ENCODE peak calls at places on chromosomes 5 and 9, in nine cellular contexts. One of them, this sample, is unnamed.

GRCh38 chr5:134813407-134813806 is 32.4 kb upstream of the C5orf24 start:
- DNase-seq in hypothalamus: no peak
- DNase-seq in T-helper 2 cell: no peak
- DNase-seq in neural progenitor cell: no peak
- DNase-seq in ureter: no peak
- DNase-seq in right cardiac atrium: no peak
- DNase-seq in mesendoderm: no peak
- DNase-seq in stromal cell of bone marrow: no peak
- DNase-seq in PC-3: no peak
- DNase-seq in this sample: no peak

GRCh38 chr9:35237303-35237702 is 75.5 kb downstream of the UNC13B start:
- DNase-seq in hypothalamus: no peak
- DNase-seq in T-helper 2 cell: no peak
- DNase-seq in neural progenitor cell: no peak
- DNase-seq in ureter: no peak
- DNase-seq in right cardiac atrium: no peak
- DNase-seq in mesendoderm: peak; percentile 20
- DNase-seq in stromal cell of bone marrow: no peak
- DNase-seq in PC-3: no peak
- DNase-seq in this sample: no peak

GRCh38 chr5:83469075-83469474 is 2.5 kb upstream of the VCAN start:
- DNase-seq in hypothalamus: no peak
- DNase-seq in T-helper 2 cell: no peak
- DNase-seq in neural progenitor cell: no peak
- DNase-seq in ureter: no peak
- DNase-seq in right cardiac atrium: no peak
- DNase-seq in mesendoderm: no peak
- DNase-seq in stromal cell of bone marrow: no peak
- DNase-seq in PC-3: no peak
- DNase-seq in this sample: no peak

GRCh38 chr5:132086277-132086794 is 12.7 kb downstream of the CSF2 start:
- DNase-seq in hypothalamus: no peak
- DNase-seq in T-helper 2 cell: no peak
- DNase-seq in neural progenitor cell: no peak
- DNase-seq in ureter: no peak
- DNase-seq in right cardiac atrium: peak; percentile 89
- DNase-seq in mesendoderm: peak; percentile 13
- DNase-seq in stromal cell of bone marrow: peak; percentile 91
- DNase-seq in PC-3: peak; percentile 91
- DNase-seq in this sample: no peak

GRCh38 chr9:38029923-38030638 is 38.9 kb downstream of the SHB start:
- DNase-seq in hypothalamus: no peak
- DNase-seq in T-helper 2 cell: no peak
- DNase-seq in neural progenitor cell: no peak
- DNase-seq in ureter: no peak
- DNase-seq in right cardiac atrium: no peak
- DNase-seq in mesendoderm: no peak
- DNase-seq in stromal cell of bone marrow: no peak
- DNase-seq in PC-3: no peak
- DNase-seq in this sample: no peak

GRCh38 chr5:55360190-55360589 is 52.4 kb downstream of the MTREX start:
- DNase-seq in hypothalamus: no peak
- DNase-seq in T-helper 2 cell: no peak
- DNase-seq in neural progenitor cell: no peak
- DNase-seq in ureter: no peak
- DNase-seq in right cardiac atrium: no peak
- DNase-seq in mesendoderm: no peak
- DNase-seq in stromal cell of bone marrow: peak; percentile 11
- DNase-seq in PC-3: peak; percentile 7
- DNase-seq in this sample: no peak

GRCh38 chr5:1668141-1668721 is 131.4 kb downstream of the MRPL36 start:
- DNase-seq in hypothalamus: no peak
- DNase-seq in T-helper 2 cell: no peak
- DNase-seq in neural progenitor cell: peak; percentile 44
- DNase-seq in ureter: no peak
- DNase-seq in right cardiac atrium: no peak
- DNase-seq in mesendoderm: peak; percentile 37
- DNase-seq in stromal cell of bone marrow: no peak
- DNase-seq in PC-3: no peak
- DNase-seq in this sample: no peak

GRCh38 chr5:111143910-111144309 is 51.8 kb downstream of the WDR36 start:
- DNase-seq in hypothalamus: no peak
- DNase-seq in T-helper 2 cell: no peak
- DNase-seq in neural progenitor cell: no peak
- DNase-seq in ureter: peak; percentile 49
- DNase-seq in right cardiac atrium: peak; percentile 91
- DNase-seq in mesendoderm: peak; percentile 38
- DNase-seq in stromal cell of bone marrow: peak; percentile 98
- DNase-seq in PC-3: peak; percentile 43
- DNase-seq in this sample: no peak

GRCh38 chr9:130351343-130351742 is 85.8 kb downstream of the HMCN2 start:
- DNase-seq in hypothalamus: no peak
- DNase-seq in T-helper 2 cell: no peak
- DNase-seq in neural progenitor cell: no peak
- DNase-seq in ureter: no peak
- DNase-seq in right cardiac atrium: no peak
- DNase-seq in mesendoderm: no peak
- DNase-seq in stromal cell of bone marrow: no peak
- DNase-seq in PC-3: no peak
- DNase-seq in this sample: no peak

GRCh38 chr5:81268797-81269196 is 32.6 kb upstream of the ZCCHC9 start:
- DNase-seq in hypothalamus: no peak
- DNase-seq in T-helper 2 cell: no peak
- DNase-seq in neural progenitor cell: no peak
- DNase-seq in ureter: no peak
- DNase-seq in right cardiac atrium: no peak
- DNase-seq in mesendoderm: no peak
- DNase-seq in stromal cell of bone marrow: peak; percentile 73
- DNase-seq in PC-3: peak; percentile 80
- DNase-seq in this sample: no peak

GRCh38 chr9:19441730-19442129 is 32.9 kb downstream of the ACER2 start:
- DNase-seq in hypothalamus: no peak
- DNase-seq in T-helper 2 cell: no peak
- DNase-seq in neural progenitor cell: no peak
- DNase-seq in ureter: no peak
- DNase-seq in right cardiac atrium: no peak
- DNase-seq in mesendoderm: no peak
- DNase-seq in stromal cell of bone marrow: no peak
- DNase-seq in PC-3: no peak
- DNase-seq in this sample: no peak

GRCh38 chr9:69768716-69769115 is 8.9 kb upstream of the PTAR1 start:
- DNase-seq in hypothalamus: no peak
- DNase-seq in T-helper 2 cell: no peak
- DNase-seq in neural progenitor cell: no peak
- DNase-seq in ureter: no peak
- DNase-seq in right cardiac atrium: no peak
- DNase-seq in mesendoderm: no peak
- DNase-seq in stromal cell of bone marrow: no peak
- DNase-seq in PC-3: no peak
- DNase-seq in this sample: no peak

GRCh38 chr5:142697846-142698245 is 12.0 kb upstream of the FGF1 start:
- DNase-seq in hypothalamus: no peak
- DNase-seq in T-helper 2 cell: no peak
- DNase-seq in neural progenitor cell: no peak
- DNase-seq in ureter: peak; percentile 70
- DNase-seq in right cardiac atrium: peak; percentile 76
- DNase-seq in mesendoderm: no peak
- DNase-seq in stromal cell of bone marrow: no peak
- DNase-seq in PC-3: peak; percentile 49
- DNase-seq in this sample: no peak

GRCh38 chr9:120236596-120236995 is 343.4 kb downstream of the CDK5RAP2 start:
- DNase-seq in hypothalamus: no peak
- DNase-seq in T-helper 2 cell: no peak
- DNase-seq in neural progenitor cell: no peak
- DNase-seq in ureter: no peak
- DNase-seq in right cardiac atrium: no peak
- DNase-seq in mesendoderm: peak; percentile 19
- DNase-seq in stromal cell of bone marrow: no peak
- DNase-seq in PC-3: no peak
- DNase-seq in this sample: no peak

GRCh38 chr5:143693691-143694252 is 118.2 kb upstream of the HMHB1 start:
- DNase-seq in hypothalamus: no peak
- DNase-seq in T-helper 2 cell: no peak
- DNase-seq in neural progenitor cell: no peak
- DNase-seq in ureter: no peak
- DNase-seq in right cardiac atrium: no peak
- DNase-seq in mesendoderm: peak; percentile 49
- DNase-seq in stromal cell of bone marrow: no peak
- DNase-seq in PC-3: no peak
- DNase-seq in this sample: no peak

GRCh38 chr5:172561151-172561550 is 79.9 kb upstream of the NEURL1B start:
- DNase-seq in hypothalamus: no peak
- DNase-seq in T-helper 2 cell: no peak
- DNase-seq in neural progenitor cell: no peak
- DNase-seq in ureter: no peak
- DNase-seq in right cardiac atrium: no peak
- DNase-seq in mesendoderm: no peak
- DNase-seq in stromal cell of bone marrow: peak; percentile 6
- DNase-seq in PC-3: peak; percentile 16
- DNase-seq in this sample: no peak

GRCh38 chr9:76521244-76521673 is 62.3 kb downstream of the GCNT1 start:
- DNase-seq in hypothalamus: no peak
- DNase-seq in T-helper 2 cell: no peak
- DNase-seq in neural progenitor cell: no peak
- DNase-seq in ureter: no peak
- DNase-seq in right cardiac atrium: no peak
- DNase-seq in mesendoderm: no peak
- DNase-seq in stromal cell of bone marrow: no peak
- DNase-seq in PC-3: no peak
- DNase-seq in this sample: no peak

GRCh38 chr5:141567513-141568117 is 51.2 kb downstream of the DIAPH1 start:
- DNase-seq in hypothalamus: no peak
- DNase-seq in T-helper 2 cell: no peak
- DNase-seq in neural progenitor cell: peak; percentile 39
- DNase-seq in ureter: no peak
- DNase-seq in right cardiac atrium: no peak
- DNase-seq in mesendoderm: peak; percentile 33
- DNase-seq in stromal cell of bone marrow: no peak
- DNase-seq in PC-3: peak; percentile 11
- DNase-seq in this sample: no peak

GRCh38 chr5:83563631-83564030 is 92.1 kb downstream of the VCAN start:
- DNase-seq in hypothalamus: no peak
- DNase-seq in T-helper 2 cell: no peak
- DNase-seq in neural progenitor cell: no peak
- DNase-seq in ureter: no peak
- DNase-seq in right cardiac atrium: no peak
- DNase-seq in mesendoderm: no peak
- DNase-seq in stromal cell of bone marrow: no peak
- DNase-seq in PC-3: peak; percentile 83
- DNase-seq in this sample: no peak

GRCh38 chr5:142782976-142783539 is 12.9 kb downstream of the ARHGAP26 start:
- DNase-seq in hypothalamus: no peak
- DNase-seq in T-helper 2 cell: no peak
- DNase-seq in neural progenitor cell: no peak
- DNase-seq in ureter: no peak
- DNase-seq in right cardiac atrium: peak; percentile 91
- DNase-seq in mesendoderm: no peak
- DNase-seq in stromal cell of bone marrow: no peak
- DNase-seq in PC-3: no peak
- DNase-seq in this sample: no peak

GRCh38 chr5:108074626-108075025 is 307.3 kb downstream of the FBXL17 start:
- DNase-seq in hypothalamus: no peak
- DNase-seq in T-helper 2 cell: no peak
- DNase-seq in neural progenitor cell: no peak
- DNase-seq in ureter: no peak
- DNase-seq in right cardiac atrium: no peak
- DNase-seq in mesendoderm: no peak
- DNase-seq in stromal cell of bone marrow: no peak
- DNase-seq in PC-3: no peak
- DNase-seq in this sample: no peak

GRCh38 chr5:64838803-64839202 is 70.1 kb downstream of the CWC27 start:
- DNase-seq in hypothalamus: no peak
- DNase-seq in T-helper 2 cell: no peak
- DNase-seq in neural progenitor cell: no peak
- DNase-seq in ureter: no peak
- DNase-seq in right cardiac atrium: no peak
- DNase-seq in mesendoderm: no peak
- DNase-seq in stromal cell of bone marrow: no peak
- DNase-seq in PC-3: peak; percentile 43
- DNase-seq in this sample: no peak

GRCh38 chr5:98768160-98769005 is 5.1 kb upstream of the RGMB start:
- DNase-seq in hypothalamus: no peak
- DNase-seq in T-helper 2 cell: no peak
- DNase-seq in neural progenitor cell: peak; percentile 90
- DNase-seq in ureter: peak; percentile 46
- DNase-seq in right cardiac atrium: peak; percentile 53
- DNase-seq in mesendoderm: peak; percentile 97
- DNase-seq in stromal cell of bone marrow: peak; percentile 65
- DNase-seq in PC-3: peak; percentile 80
- DNase-seq in this sample: no peak

This sample was measured in T follicular helper cell.